ENCODE peak calls at places on chromosomes 6 and 20, in eight cellular contexts. L is right atrium auricular region, Q is neural crest cell, J is foreskin fibroblast, N is cardiac fibroblast, M is GM20000, U is GM13977, W is epithelial cell of esophagus. H is an unnamed sample.

GRCh38 chr6:163132050-163132750 is 282.3 kb upstream of the QKI start:
- DNase-seq in Q (no peak), L (no peak), J (no peak), U (no peak), N (no peak), W (no peak), M (no peak), H (no peak)

GRCh38 chr6:101392561-101393230 is 812 bp upstream of the GRIK2 start:
- DNase-seq in L (no peak), M (no peak), W (no peak), Q (no peak), J (no peak), N (no peak), U (no peak), H (no peak)

GRCh38 chr6:38012573-38012972 is 193.0 kb downstream of the ZFAND3 start:
- DNase-seq in M (peak; percentile 60), L (no peak), J (peak; percentile 24), Q (peak; percentile 9), N (peak; percentile 72), W (peak; percentile 74), U (peak; percentile 47), H (no peak)

GRCh38 chr6:168681748-168682147 is 240.8 kb downstream of the SMOC2 start:
- DNase-seq in Q (no peak), L (peak; percentile 32), M (no peak), U (no peak), J (no peak), N (no peak), W (no peak), H (no peak)

GRCh38 chr6:41427642-41428401 is 92.4 kb downstream of the NCR2 start:
- DNase-seq in W (peak; percentile 25), J (no peak), N (no peak), M (peak; percentile 68), L (no peak), Q (peak; percentile 25), U (peak; percentile 56), H (no peak)

GRCh38 chr20:51481311-51481997 is 61.1 kb downstream of the NFATC2 start:
- DNase-seq in L (no peak), Q (no peak), M (no peak), U (no peak), W (peak; percentile 26), J (no peak), N (no peak), H (no peak)

GRCh38 chr6:15066433-15067337 is 179.2 kb upstream of the JARID2 start:
- DNase-seq in J (peak; percentile 33), U (no peak), M (no peak), Q (no peak), L (peak; percentile 75), W (peak; percentile 98), N (peak; percentile 78), H (peak; percentile 32)

GRCh38 chr6:19298422-19298821 is 538.7 kb upstream of the ID4 start:
- DNase-seq in M (no peak), N (no peak), J (no peak), Q (no peak), W (no peak), U (no peak), L (no peak), H (no peak)

GRCh38 chr6:65170273-65170672 is 536.8 kb downstream of the EYS start:
- DNase-seq in M (no peak), N (no peak), Q (no peak), W (no peak), L (no peak), U (no peak), J (no peak), H (no peak)

GRCh38 chr6:168088161-168089106 is 9.4 kb upstream of the FRMD1 start:
- DNase-seq in Q (peak; percentile 36), M (no peak), U (no peak), W (no peak), N (no peak), L (no peak), J (peak; percentile 1), H (no peak)

GRCh38 chr20:25136643-25137559 is 55.0 kb upstream of the VSX1 start:
- DNase-seq in N (peak; percentile 87), J (peak; percentile 95), M (no peak), W (peak; percentile 52), L (peak; percentile 82), Q (no peak), U (no peak), H (no peak)

DNA sequence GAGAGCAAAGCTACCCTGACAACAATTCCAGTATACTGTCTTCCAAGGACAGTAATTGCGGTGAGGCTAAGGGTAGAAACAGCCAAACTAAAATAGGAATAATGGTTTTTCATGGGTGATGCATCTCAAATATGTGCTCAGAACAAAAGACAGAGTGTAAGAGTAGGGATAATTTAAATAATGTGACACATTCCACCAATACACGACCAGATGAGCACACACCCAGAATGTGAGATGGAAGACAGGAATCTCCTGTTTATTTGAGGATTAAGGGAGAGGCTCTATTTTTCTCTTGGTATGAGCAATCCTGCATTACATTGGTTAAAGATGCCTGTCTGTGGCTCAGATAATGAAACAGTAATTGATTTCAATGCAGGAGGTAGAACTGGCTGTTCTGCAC is 292.9 kb upstream of the ZFP64 start:
- DNase-seq in N (peak; percentile 36), W (peak; percentile 83), Q (no peak), M (no peak), L (no peak), U (no peak), J (no peak), H (no peak)
- TF ChIP-seq CTCF in N (no peak), W (no peak), Q (no peak), M (no peak), L (no peak), U (no peak), J (no peak), H (no peak)

GRCh38 chr20:58624687-58625086 is 26.4 kb upstream of the STX16 start:
- DNase-seq in W (no peak), Q (no peak), J (no peak), M (no peak), L (no peak), N (no peak), U (no peak), H (no peak)

GRCh38 chr20:58619847-58620431 is 31.1 kb upstream of the STX16 start:
- DNase-seq in L (no peak), W (no peak), N (no peak), U (no peak), J (no peak), Q (no peak), M (no peak), H (no peak)

GRCh38 chr20:58623579-58624473 is 27.3 kb upstream of the STX16 start:
- DNase-seq in L (peak; percentile 74), M (no peak), J (peak; percentile 93), U (no peak), N (peak; percentile 96), W (peak; percentile 97), Q (peak; percentile 23), H (peak; percentile 45)

GRCh38 chr20:58622671-58623578 is 28.2 kb upstream of the STX16 start:
- DNase-seq in W (no peak), U (no peak), N (peak; percentile 49), L (no peak), J (no peak), M (no peak), Q (no peak), H (no peak)

GRCh38 chr20:58621906-58622548 is 29.1 kb upstream of the STX16 start:
- DNase-seq in N (peak; percentile 28), W (no peak), Q (no peak), L (no peak), M (no peak), J (no peak), U (no peak), H (no peak)
- TF ChIP-seq CTCF in N (peak; percentile 35), W (no peak), Q (peak; percentile 34), L (no peak), M (no peak), J (peak; percentile 5), U (no peak), H (no peak)

GRCh38 chr20:37284691-37285124 is 4.7 kb upstream of the MANBAL start:
- DNase-seq in J (no peak), L (no peak), Q (no peak), M (no peak), N (no peak), U (no peak), W (no peak), H (no peak)

GRCh38 chr20:37285664-37286374 is 3.6 kb upstream of the MANBAL start:
- DNase-seq in U (no peak), W (no peak), N (no peak), J (no peak), L (no peak), Q (no peak), M (no peak), H (no peak)

GRCh38 chr20:37279820-37280219 is 9.6 kb upstream of the MANBAL start:
- DNase-seq in M (no peak), W (no peak), L (no peak), N (no peak), Q (no peak), U (no peak), J (no peak), H (no peak)

GRCh38 chr20:37283530-37284195 is 5.8 kb upstream of the MANBAL start:
- DNase-seq in J (no peak), N (no peak), Q (no peak), U (no peak), L (no peak), W (no peak), M (no peak), H (no peak)

GRCh38 chr20:37282558-37282957 is 6.9 kb upstream of the MANBAL start:
- DNase-seq in J (peak; percentile 73), M (no peak), W (peak; percentile 66), U (no peak), N (peak; percentile 80), L (no peak), Q (no peak), H (no peak)
- TF ChIP-seq CTCF in J (peak; percentile 76), M (no peak), W (peak; percentile 64), U (no peak), N (peak; percentile 63), L (peak; percentile 45), Q (no peak), H (no peak)

GRCh38 chr6:166584813-166585429 is 1.6 kb downstream of the RAMACL start:
- DNase-seq in J (peak; percentile 69), U (no peak), W (no peak), L (no peak), Q (no peak), M (no peak), N (no peak), H (no peak)
- TF ChIP-seq CTCF in J (no peak), U (no peak), W (no peak), L (no peak), Q (no peak), M (no peak), N (no peak), H (no peak)

GRCh38 chr6:90892271-90892670 is 305.4 kb upstream of the MAP3K7 start:
- DNase-seq in Q (no peak), U (no peak), J (no peak), N (no peak), L (no peak), W (no peak), M (no peak), H (no peak)
- TF ChIP-seq CTCF in Q (no peak), U (no peak), J (no peak), N (no peak), L (no peak), W (no peak), M (no peak), H (no peak)

GRCh38 chr6:99434702-99435530 is 9.8 kb upstream of the PNISR start:
- DNase-seq in L (no peak), J (no peak), Q (no peak), W (peak; percentile 47), U (peak; percentile 24), M (peak; percentile 19), N (peak; percentile 66), H (no peak)
- TF ChIP-seq CTCF in L (peak; percentile 79), J (peak; percentile 36), Q (peak; percentile 75), W (peak; percentile 37), U (peak; percentile 48), M (peak; percentile 33), N (peak; percentile 61), H (no peak)